ENCODE peak calls at places on chromosomes 11 and 22, in five cellular contexts. Z is breast epithelium, H is A549, M is WERI-Rb-1, V is GM13976. T is an unnamed sample.

GRCh38 chr11:45658292-45658991 is 7.0 kb downstream of the CHST1 start:
- DNase-seq in Z (peak; percentile 51), H (no peak), M (peak; percentile 78), V (peak; percentile 71), T (no peak)

GRCh38 chr22:17302616-17303015 is 66.6 kb upstream of the CECR2 start:
- DNase-seq in Z (no peak), H (no peak), M (no peak), V (no peak), T (no peak)

GRCh38 chr11:80330302-80330701 is 889.5 kb upstream of the TENM4 start:
- DNase-seq in Z (no peak), H (no peak), M (no peak), V (no peak), T (no peak)

GRCh38 chr11:20676658-20677057 is 7.3 kb downstream of the NELL1 start:
- DNase-seq in Z (no peak), H (no peak), M (no peak), V (no peak), T (no peak)

GRCh38 chr11:134599180-134599810 is 187.3 kb upstream of the B3GAT1 start:
- DNase-seq in Z (no peak), H (no peak), M (no peak), V (no peak), T (no peak)

GRCh38 chr11:71330996-71331395 is 78.6 kb upstream of the SHANK2 start:
- DNase-seq in Z (peak; percentile 17), H (no peak), M (no peak), V (no peak), T (no peak)

GRCh38 chr11:65787649-65788622 is 1.1 kb downstream of the OVOL1 start:
- DNase-seq in Z (no peak), H (no peak), M (no peak), V (no peak), T (no peak)

GRCh38 chr22:42869888-42870480 is 12.9 kb upstream of the ARFGAP3 start:
- DNase-seq in Z (no peak), H (no peak), M (no peak), V (no peak), T (no peak)

GRCh38 chr11:36010010-36010740 is 66.3 kb downstream of the LDLRAD3 start:
- DNase-seq in Z (no peak), H (no peak), M (no peak), V (no peak), T (no peak)

DNA sequence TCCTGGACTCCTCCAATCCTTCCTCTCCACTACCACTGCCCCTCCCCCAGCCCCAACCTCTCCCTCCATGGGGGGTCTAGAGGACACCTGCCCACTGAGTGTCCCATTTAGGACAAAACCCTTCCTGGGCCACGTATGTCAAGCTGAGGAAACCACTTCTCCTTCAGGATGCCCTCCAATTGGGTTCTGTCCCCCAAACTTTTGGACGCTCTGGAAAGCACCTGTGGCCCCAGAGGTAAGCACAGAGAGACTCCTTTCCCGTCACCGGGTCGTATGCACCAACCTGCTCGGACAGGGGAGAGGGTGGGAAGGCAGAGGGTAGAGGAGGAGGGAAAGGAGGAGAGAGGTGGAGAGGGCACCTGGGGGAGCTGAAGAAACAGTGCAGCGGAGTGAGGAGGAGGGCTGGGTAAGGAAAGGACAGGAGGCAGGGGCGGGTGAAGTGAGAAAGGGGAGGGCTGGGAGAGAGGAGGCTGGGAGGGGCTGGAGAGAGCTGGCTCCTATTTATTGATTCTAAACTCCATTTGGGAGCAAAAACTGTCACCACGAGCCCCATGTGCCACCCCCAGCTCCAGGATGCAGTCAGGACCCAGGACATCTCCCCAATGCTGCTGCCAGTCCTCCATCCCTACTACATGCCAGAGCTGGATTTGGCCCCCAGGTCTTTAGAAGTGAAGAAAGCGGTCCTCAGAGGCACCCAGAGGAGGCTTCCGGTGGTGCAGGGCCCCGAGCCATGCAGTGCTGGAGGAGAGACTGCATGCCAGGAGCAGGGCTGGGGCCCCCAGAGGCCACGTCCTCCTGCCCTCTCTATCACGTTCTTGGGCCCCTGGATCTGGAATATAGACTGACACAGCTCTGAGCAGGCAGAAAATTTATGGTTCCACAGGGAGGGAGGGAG is 53.6 kb downstream of the SLC22A12 start:
- DNase-seq in Z (no peak), H (no peak), M (peak; percentile 52), V (no peak), T (no peak)
- TF ChIP-seq CTCF in Z (no peak), H (no peak), M (peak; percentile 54), V (no peak), T (no peak)

DNA sequence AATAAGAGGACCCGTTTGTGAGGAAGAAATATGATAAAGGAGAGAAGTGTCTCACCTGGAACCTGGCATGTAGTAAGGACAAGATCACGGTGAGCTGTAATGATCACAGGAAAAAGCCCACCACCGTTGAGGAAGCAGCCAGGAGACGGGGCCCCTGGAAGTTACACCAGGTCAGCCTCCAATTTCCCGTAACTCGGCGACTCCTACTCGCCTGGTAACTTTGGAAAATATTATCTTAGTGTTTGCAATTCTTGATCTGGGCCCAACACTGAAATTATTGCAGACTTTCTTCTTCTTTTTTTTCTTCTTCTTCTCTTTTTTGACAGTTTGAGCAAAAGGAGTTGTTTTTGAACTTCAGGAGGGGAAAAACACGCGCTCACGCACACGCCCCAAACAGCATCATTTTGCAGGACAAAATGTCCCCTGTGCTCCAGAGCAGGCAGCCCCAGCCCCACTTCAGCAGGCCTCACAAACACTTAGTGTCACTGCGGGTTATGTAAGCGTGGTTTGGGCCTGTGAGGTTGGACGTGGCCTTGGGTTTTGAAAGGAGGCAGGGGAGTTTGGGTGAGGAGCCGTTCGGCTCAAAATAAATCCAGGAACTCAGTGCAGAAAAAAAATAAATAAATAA is 26.1 kb upstream of the MN1 start:
- DNase-seq in Z (no peak), H (no peak), M (no peak), V (no peak), T (no peak)
- TF ChIP-seq CTCF in Z (no peak), H (no peak), M (no peak), V (no peak), T (no peak)

GRCh38 chr22:24170189-24170588 is 11.1 kb upstream of the SUSD2 start:
- DNase-seq in Z (no peak), H (no peak), M (no peak), V (no peak), T (no peak)

GRCh38 chr22:24171822-24172221 is 9.5 kb upstream of the SUSD2 start:
- DNase-seq in Z (no peak), H (no peak), M (no peak), V (no peak), T (no peak)

GRCh38 chr22:24166811-24167210 is 14.5 kb upstream of the SUSD2 start:
- DNase-seq in Z (no peak), H (no peak), M (no peak), V (no peak), T (no peak)

GRCh38 chr22:24170632-24171031 is 10.7 kb upstream of the SUSD2 start:
- DNase-seq in Z (no peak), H (no peak), M (no peak), V (no peak), T (no peak)

GRCh38 chr22:24169439-24170058 is 11.7 kb upstream of the SUSD2 start:
- DNase-seq in Z (no peak), H (no peak), M (no peak), V (no peak), T (no peak)
- TF ChIP-seq CTCF in Z (no peak), H (no peak), M (no peak), V (no peak), T (no peak)

GRCh38 chr11:25794804-25795203 is 537.1 kb upstream of the ANO3 start:
- DNase-seq in Z (no peak), H (no peak), M (no peak), V (no peak), T (no peak)
- TF ChIP-seq CTCF in Z (no peak), H (no peak), M (peak; percentile 4), V (no peak), T (no peak)

T was measured in omental fat pad.